ENCODE peak calls at places on chromosomes 6 and 20, in seven cellular contexts. E is activated CD8-positive, alpha-beta memory T cell treated with anti-CD3 and anti-CD28 coated beads, Interleukin-2, amount 10 ng/mL, durations not matched to agents 7 days and 5 days; Z is right lobe of liver; A is hypothalamus; M is GM13976; H is amniotic epithelial cell; N is Right ventricle myocardium superior. B is an unnamed sample.

GRCh38 chr6:28336284-28337024 is 506 bp upstream of the ZSCAN31 start:
- DNase-seq in E (no peak), Z (no peak), A (peak), M (peak), H (peak), N (no peak), B (no peak)

GRCh38 chr20:50054626-50055511 is 58.1 kb downstream of the UBE2V1 start:
- DNase-seq in E (no peak), Z (no peak), A (peak), M (no peak), H (peak), N (peak), B (no peak)

GRCh38 chr6:111013144-111013905 is 31.5 kb downstream of the RPF2 start:
- DNase-seq in E (no peak), Z (no peak), A (no peak), M (no peak), H (peak), N (no peak), B (no peak)

GRCh38 chr6:143765422-143766184 is 77.5 kb upstream of the LTV1 start:
- DNase-seq in E (no peak), Z (no peak), A (no peak), M (no peak), H (no peak), N (no peak), B (no peak)

GRCh38 chr6:126034671-126035070 is 48.3 kb downstream of the TRMT11 start:
- DNase-seq in E (no peak), Z (no peak), A (no peak), M (no peak), H (no peak), N (no peak), B (no peak)

GRCh38 chr6:8904754-8905153 is 469.4 kb upstream of the SLC35B3 start:
- DNase-seq in E (no peak), Z (no peak), A (no peak), M (no peak), H (no peak), N (no peak), B (no peak)

GRCh38 chr6:21593927-21594421 is 423 bp downstream of the SOX4 start:
- DNase-seq in E (no peak), Z (peak), A (no peak), M (no peak), H (peak), N (no peak), B (peak)

GRCh38 chr20:38159539-38159938 is 5.5 kb downstream of the TGM2 start:
- DNase-seq in E (no peak), Z (no peak), A (no peak), M (no peak), H (no peak), N (no peak), B (no peak)

GRCh38 chr6:34526992-34527728 is 29.0 kb downstream of the SPDEF start:
- DNase-seq in E (peak), Z (peak), A (peak), M (peak), H (peak), N (peak), B (peak)

GRCh38 chr20:63394069-63394468 is 32.9 kb upstream of the CHRNA4 start:
- DNase-seq in E (no peak), Z (no peak), A (no peak), M (no peak), H (no peak), N (no peak), B (no peak)

GRCh38 chr20:34798328-34798727 is 27.1 kb downstream of the NCOA6 start:
- DNase-seq in E (no peak), Z (no peak), A (no peak), M (no peak), H (no peak), N (no peak), B (no peak)

GRCh38 chr20:53706511-53707031 is 112.9 kb upstream of the ZNF217 start:
- DNase-seq in E (peak), Z (no peak), A (no peak), M (peak), H (peak), N (no peak), B (no peak)

GRCh38 chr6:21616005-21616404 is 22.5 kb downstream of the SOX4 start:
- DNase-seq in E (no peak), Z (no peak), A (no peak), M (no peak), H (no peak), N (no peak), B (no peak)

GRCh38 chr6:87382861-87383260 is 24.9 kb upstream of the CFAP206 start:
- DNase-seq in E (no peak), Z (no peak), A (no peak), M (no peak), H (no peak), N (no peak), B (no peak)

GRCh38 chr6:36743538-36744441 is 46.2 kb downstream of the RAB44 start:
- DNase-seq in E (no peak), Z (no peak), A (no peak), M (no peak), H (no peak), N (no peak), B (no peak)

GRCh38 chr6:72425003-72425681 is 196.7 kb upstream of the KCNQ5 start:
- DNase-seq in E (no peak), Z (no peak), A (no peak), M (no peak), H (peak), N (no peak), B (no peak)

GRCh38 chr6:16723833-16724232 is 37.4 kb downstream of the ATXN1 start:
- DNase-seq in E (no peak), Z (no peak), A (no peak), M (no peak), H (peak), N (no peak), B (no peak)

GRCh38 chr6:155154158-155154830 is 109.5 kb upstream of the CLDN20 start:
- DNase-seq in E (peak), Z (no peak), A (no peak), M (no peak), H (peak), N (no peak), B (no peak)

GRCh38 chr6:145110109-145110508 is 625.2 kb downstream of the EPM2A start:
- DNase-seq in E (no peak), Z (no peak), A (no peak), M (no peak), H (no peak), N (no peak), B (no peak)

GRCh38 chr6:134299236-134299635 is 18.7 kb downstream of the SGK1 start:
- DNase-seq in E (no peak), Z (no peak), A (no peak), M (no peak), H (peak), N (no peak), B (no peak)

GRCh38 chr6:7543761-7544424 is 2.4 kb downstream of the DSP start:
- DNase-seq in E (no peak), Z (peak), A (no peak), M (no peak), H (peak), N (no peak), B (no peak)

GRCh38 chr6:89640804-89641203 is 2.3 kb upstream of the LYRM2 start:
- DNase-seq in E (no peak), Z (no peak), A (no peak), M (no peak), H (peak), N (no peak), B (no peak)

GRCh38 chr6:70370496-70370895 is 42.8 kb upstream of the FAM135A start:
- DNase-seq in E (no peak), Z (no peak), A (no peak), M (no peak), H (no peak), N (no peak), B (no peak)

GRCh38 chr6:1635305-1636010 is 25.7 kb downstream of the FOXC1 start:
- DNase-seq in E (no peak), Z (no peak), A (no peak), M (no peak), H (no peak), N (no peak), B (no peak)

GRCh38 chr6:107473660-107474059 is 14.3 kb upstream of the PDSS2 start:
- DNase-seq in E (no peak), Z (no peak), A (no peak), M (no peak), H (no peak), N (no peak), B (no peak)

GRCh38 chr20:20367681-20368413 is at the start of gene INSM1:
- DNase-seq in E (no peak), Z (no peak), A (peak), M (peak), H (no peak), N (no peak), B (no peak)

GRCh38 chr20:41038878-41039404 is 10.3 kb downstream of the TOP1 start:
- DNase-seq in E (no peak), Z (no peak), A (no peak), M (no peak), H (no peak), N (no peak), B (no peak)

B was measured in left lobe of liver.